ENCODE peak calls at places on chromosomes 2 and 18, in six cellular contexts. W is K562, H is sigmoid colon, A is HCT116, C is suprapubic skin, D is vagina. V is an unnamed sample.
A peak's percentile ranks its signal among the peaks of the same experiment; 100 is the strongest.

GRCh38 chr2:66512626-66513025 is 77.7 kb downstream of the MEIS1 start:
- DNase-seq in W (no peak), H (no peak), A (no peak), C (no peak), D (no peak), V (no peak)

GRCh38 chr18:58569490-58569911 is 59.4 kb downstream of the ALPK2 start:
- DNase-seq in W (no peak), H (no peak), A (no peak), C (no peak), D (peak; percentile 46), V (peak; percentile 26)

GRCh38 chr2:55213822-55214221 is 18.3 kb downstream of the CLHC1 start:
- DNase-seq in W (no peak), H (no peak), A (no peak), C (no peak), D (no peak), V (no peak)

GRCh38 chr2:216308532-216308931 is 63.8 kb downstream of the MARCHF4 start:
- DNase-seq in W (no peak), H (no peak), A (no peak), C (no peak), D (no peak), V (no peak)

GRCh38 chr2:98478861-98479770 is 34.5 kb downstream of the INPP4A start:
- DNase-seq in W (no peak), H (peak; percentile 60), A (no peak), C (no peak), D (no peak), V (no peak)

GRCh38 chr2:155708052-155708451 is 624.5 kb downstream of the NR4A2 start:
- DNase-seq in W (no peak), H (no peak), A (peak; percentile 3), C (no peak), D (no peak), V (no peak)

GRCh38 chr2:190507135-190507534 is 27.4 kb downstream of the NEMP2 start:
- DNase-seq in W (no peak), H (no peak), A (no peak), C (no peak), D (no peak), V (peak; percentile 66)

GRCh38 chr2:120920438-120920814 is 184.8 kb downstream of the GLI2 start:
- DNase-seq in W (no peak), H (no peak), A (no peak), C (no peak), D (no peak), V (no peak)

GRCh38 chr2:176109955-176110345 is 2.9 kb downstream of the HOXD11 start:
- DNase-seq in W (no peak), H (no peak), A (no peak), C (no peak), D (no peak), V (no peak)

GRCh38 chr2:15901095-15901807 is 39.1 kb upstream of the MYCN start:
- DNase-seq in W (no peak), H (no peak), A (no peak), C (no peak), D (no peak), V (no peak)

GRCh38 chr2:33321236-33321731 is 155.2 kb upstream of the RASGRP3 start:
- DNase-seq in W (no peak), H (no peak), A (no peak), C (no peak), D (no peak), V (no peak)

GRCh38 chr2:235716875-235717496 is 223.1 kb downstream of the AGAP1 start:
- DNase-seq in W (no peak), H (no peak), A (no peak), C (no peak), D (no peak), V (no peak)

GRCh38 chr2:182300603-182301002 is 126.2 kb downstream of the PDE1A start:
- DNase-seq in W (no peak), H (no peak), A (no peak), C (no peak), D (no peak), V (no peak)

GRCh38 chr2:144406111-144406788 is 113.7 kb downstream of the ZEB2 start:
- DNase-seq in W (no peak), H (no peak), A (no peak), C (no peak), D (no peak), V (no peak)

GRCh38 chr2:165778653-165779451 is 15.2 kb downstream of the GALNT3 start:
- DNase-seq in W (peak; percentile 12), H (no peak), A (no peak), C (no peak), D (no peak), V (no peak)

GRCh38 chr18:22378672-22379282 is 38.9 kb downstream of the CTAGE1 start:
- DNase-seq in W (peak; percentile 20), H (no peak), A (peak; percentile 39), C (no peak), D (no peak), V (no peak)

GRCh38 chr2:112023707-112024106 is 31.4 kb upstream of the TMEM87B start:
- DNase-seq in W (no peak), H (peak; percentile 49), A (no peak), C (no peak), D (no peak), V (no peak)

GRCh38 chr2:241844066-241844728 is 14.5 kb downstream of the PDCD1 start:
- DNase-seq in W (peak; percentile 84), H (peak; percentile 89), A (peak; percentile 32), C (peak; percentile 86), D (no peak), V (peak; percentile 63)
- TF ChIP-seq POLR2A in W (peak; percentile 53), H (no peak), A (no peak), C (no peak), D (peak; percentile 4), V (no peak)

GRCh38 chr2:242088471-242089212 is 219.1 kb downstream of the RTP5 start:
- DNase-seq in W (peak; percentile 86), H (peak; percentile 95), A (peak; percentile 58), C (peak; percentile 95), D (no peak), V (peak; percentile 92)
- TF ChIP-seq POLR2AphosphoS5 in W (no peak), H (peak; percentile 83), A (peak; percentile 81), C (peak; percentile 39), D (peak; percentile 76), V (peak; percentile 91)

DNA sequence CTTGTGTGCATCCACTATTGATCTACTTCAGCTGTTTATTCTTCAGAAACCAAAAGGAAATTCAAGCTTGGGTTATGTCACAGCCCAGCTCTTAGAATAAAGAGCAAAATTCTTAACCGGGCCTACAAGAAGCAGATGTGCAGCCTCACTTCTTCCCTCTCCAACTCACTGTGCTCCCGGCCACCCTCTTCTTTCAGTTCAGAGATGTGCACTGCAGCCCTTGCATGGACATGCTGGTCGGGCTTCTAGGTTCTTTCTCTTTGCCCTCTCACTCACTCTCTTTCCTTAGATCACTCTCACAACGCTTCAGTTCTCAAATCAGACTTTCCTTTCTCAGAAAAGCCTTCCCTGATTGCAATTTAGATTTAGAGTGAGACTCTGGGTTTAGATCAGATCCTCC is 104.1 kb downstream of the CHN1 start:
- DNase-seq in W (no peak), H (no peak), A (no peak), C (no peak), D (no peak), V (no peak)
- H3K4me3 ChIP-seq in W (no peak overlapping the region), H (no peak overlapping the region), A (no peak overlapping the region), C (no peak overlapping the region), D (no peak overlapping the region), V (no peak overlapping the region)

GRCh38 chr18:13617826-13618515 is 108.4 kb downstream of the FAM210A start:
- DNase-seq in W (no peak), H (peak; percentile 29), A (no peak), C (no peak), D (no peak), V (no peak)

GRCh38 chr18:13616041-13616440 is 110.3 kb downstream of the FAM210A start:
- DNase-seq in W (no peak), H (no peak), A (no peak), C (no peak), D (no peak), V (no peak)

GRCh38 chr18:13614701-13615288 is 111.6 kb downstream of the FAM210A start:
- DNase-seq in W (no peak), H (peak; percentile 67), A (no peak), C (no peak), D (no peak), V (no peak)

GRCh38 chr18:13615432-13615861 is 110.9 kb downstream of the FAM210A start:
- DNase-seq in W (no peak), H (no peak), A (no peak), C (no peak), D (no peak), V (no peak)

GRCh38 chr18:13616525-13617035 is 109.8 kb downstream of the FAM210A start:
- DNase-seq in W (no peak), H (no peak), A (no peak), C (no peak), D (no peak), V (no peak)
- TF ChIP-seq POLR2A in W (no peak), H (no peak), A (no peak), C (no peak), D (no peak), V (no peak)

GRCh38 chr2:71647346-71647745 is 194.0 kb downstream of the DYSF start:
- DNase-seq in W (no peak), H (no peak), A (no peak), C (no peak), D (no peak), V (no peak)

GRCh38 chr2:71643674-71644357 is 190.5 kb downstream of the DYSF start:
- DNase-seq in W (no peak), H (no peak), A (no peak), C (no peak), D (no peak), V (peak; percentile 40)

GRCh38 chr2:71640459-71640858 is 187.1 kb downstream of the DYSF start:
- DNase-seq in W (no peak), H (no peak), A (no peak), C (no peak), D (no peak), V (no peak)

GRCh38 chr2:71646028-71646427 is 192.7 kb downstream of the DYSF start:
- DNase-seq in W (no peak), H (peak; percentile 64), A (no peak), C (no peak), D (no peak), V (peak; percentile 73)
- TF ChIP-seq POLR2AphosphoS5 in W (no peak), H (no peak), A (no peak), C (no peak), D (no peak), V (peak; percentile 66)

DNA sequence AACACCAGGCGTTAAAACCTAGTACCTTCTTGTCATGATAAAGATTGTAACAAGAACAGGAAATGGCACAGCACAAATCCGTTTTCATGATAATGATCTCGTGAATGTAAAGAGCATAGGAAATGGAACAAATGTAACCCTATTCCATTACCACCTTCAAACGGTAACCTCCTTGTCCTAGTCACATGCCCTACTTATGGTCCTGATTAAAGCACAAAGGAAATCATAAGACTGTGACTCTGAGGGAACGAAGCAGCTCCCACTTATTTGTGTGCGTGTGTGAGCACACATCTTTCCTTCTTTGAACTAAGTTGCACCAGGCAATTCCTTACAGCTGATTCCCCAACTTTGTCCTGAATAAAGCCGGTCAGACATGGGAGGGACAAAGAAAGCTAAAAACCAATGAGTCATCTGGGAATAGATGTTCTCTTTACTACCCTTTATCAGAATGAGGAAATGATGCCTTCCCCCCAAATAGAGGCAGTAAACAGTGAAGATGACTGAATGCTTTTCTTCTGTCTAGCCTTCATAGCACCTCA is 192.6 kb downstream of the IKZF2 start:
- DNase-seq in W (no peak), H (no peak), A (no peak), C (no peak), D (no peak), V (no peak)
- H3K4me3 ChIP-seq in W (no peak overlapping the region), H (no peak overlapping the region), A (no peak overlapping the region), C (no peak overlapping the region), D (no peak overlapping the region), V (no peak overlapping the region)

GRCh38 chr2:218269900-218270720 is at the start of the genes AAMP and PNKD:
- DNase-seq in W (peak; percentile 98), H (peak; percentile 100), A (peak; percentile 98), C (peak; percentile 100), D (peak; percentile 99), V (peak; percentile 100)
- TF ChIP-seq POLR2A in W (peak; percentile 83), H (peak; percentile 76), A (peak; percentile 66), C (no peak), D (peak; percentile 88), V (peak; percentile 94)